ENCODE peak calls at places on chromosomes 7 and 10, in seven cellular contexts. U is cardiac muscle cell, Q is brain microvascular endothelial cell, J is mammary epithelial cell, P is WERI-Rb-1, S is lower lobe of right lung, L is hepatocyte. Y is an unnamed sample.

GRCh38 chr7:22563621-22564241 is 63.7 kb upstream of the STEAP1B start:
- DNase-seq in U (no peak), Q (peak; percentile 31), J (peak; percentile 65), P (no peak), S (no peak), L (no peak), Y (no peak)

GRCh38 chr10:24444337-24444736 is 235.4 kb downstream of the KIAA1217 start:
- DNase-seq in U (peak; percentile 40), Q (peak; percentile 92), J (peak; percentile 76), P (no peak), S (no peak), L (no peak), Y (no peak)

GRCh38 chr10:69180525-69181204 is 631 bp downstream of the SUPV3L1 start:
- DNase-seq in U (peak; percentile 13), Q (peak; percentile 27), J (peak; percentile 31), P (peak; percentile 22), S (no peak), L (peak; percentile 49), Y (no peak)

GRCh38 chr7:24865994-24866615 is 108.8 kb upstream of the GSDME start:
- DNase-seq in U (no peak), Q (no peak), J (no peak), P (no peak), S (no peak), L (no peak), Y (no peak)

GRCh38 chr7:34260282-34260681 is 354.9 kb downstream of the BMPER start:
- DNase-seq in U (peak; percentile 86), Q (peak; percentile 90), J (peak; percentile 93), P (no peak), S (no peak), L (peak; percentile 12), Y (peak; percentile 77)

GRCh38 chr10:110437761-110438341 is 59.9 kb upstream of the DUSP5 start:
- DNase-seq in U (no peak), Q (no peak), J (no peak), P (no peak), S (no peak), L (no peak), Y (no peak)

GRCh38 chr10:79286318-79286951 is 60.8 kb upstream of the PPIF start:
- DNase-seq in U (peak; percentile 28), Q (peak; percentile 63), J (peak; percentile 71), P (no peak), S (peak; percentile 92), L (no peak), Y (no peak)

GRCh38 chr7:132771301-132771730 is 195.0 kb upstream of the PLXNA4 start:
- DNase-seq in U (no peak), Q (no peak), J (no peak), P (no peak), S (no peak), L (no peak), Y (no peak)

GRCh38 chr7:36040679-36041078 is 112.4 kb upstream of the EEPD1 start:
- DNase-seq in U (peak; percentile 52), Q (peak; percentile 63), J (peak; percentile 21), P (no peak), S (no peak), L (no peak), Y (no peak)

GRCh38 chr7:2088801-2089200 is 143.9 kb downstream of the MAD1L1 start:
- DNase-seq in U (no peak), Q (no peak), J (no peak), P (no peak), S (no peak), L (no peak), Y (no peak)

GRCh38 chr10:72274730-72275350 is 1.1 kb downstream of the DDIT4 start:
- DNase-seq in U (peak; percentile 81), Q (no peak), J (peak; percentile 74), P (peak; percentile 76), S (peak; percentile 83), L (peak; percentile 77), Y (no peak)

GRCh38 chr10:3756360-3756740 is 28.7 kb downstream of the KLF6 start:
- DNase-seq in U (no peak), Q (no peak), J (no peak), P (no peak), S (no peak), L (no peak), Y (no peak)

GRCh38 chr7:98617051-98617959 is at the start of gene NPTX2:
- DNase-seq in U (peak; percentile 53), Q (no peak), J (peak; percentile 6), P (peak; percentile 89), S (no peak), L (peak; percentile 71), Y (no peak)

GRCh38 chr10:102660891-102661613 is 16.8 kb downstream of the TRIM8 start:
- DNase-seq in U (peak; percentile 81), Q (no peak), J (no peak), P (peak; percentile 53), S (peak; percentile 80), L (peak; percentile 65), Y (no peak)

GRCh38 chr10:22816298-22816653 is 101.9 kb upstream of the PIP4K2A start:
- DNase-seq in U (peak; percentile 85), Q (peak; percentile 86), J (peak; percentile 80), P (no peak), S (no peak), L (peak; percentile 65), Y (peak; percentile 83)

GRCh38 chr10:11017575-11018425 is at the start of gene CELF2:
- DNase-seq in U (peak; percentile 22), Q (no peak), J (no peak), P (peak; percentile 62), S (peak; percentile 85), L (peak; percentile 86), Y (no peak)

GRCh38 chr7:33191326-33191725 is 62.0 kb downstream of the BBS9 start:
- DNase-seq in U (no peak), Q (no peak), J (peak; percentile 41), P (no peak), S (no peak), L (peak; percentile 25), Y (no peak)

GRCh38 chr7:289756-290553 is at the start of gene FOXL3:
- DNase-seq in U (no peak), Q (no peak), J (no peak), P (no peak), S (peak; percentile 40), L (no peak), Y (no peak)
- H3K27me3 ChIP-seq in U (peaks cover 99% of the 10 kb centered on the region), Q (peaks cover 63% of the 10 kb centered on the region), J (peaks cover 42% of the 10 kb centered on the region), P (peaks cover 56% of the 10 kb centered on the region), S (peaks cover 70% of the 10 kb centered on the region), L (no peaks in the 10 kb centered on the region), Y (peaks cover 81% of the 10 kb centered on the region)

GRCh38 chr10:86366902-86367338 is 325 bp upstream of the GRID1 start:
- DNase-seq in U (no peak), Q (no peak), J (no peak), P (peak; percentile 11), S (no peak), L (no peak), Y (no peak)
- H3K27me3 ChIP-seq in U (peaks cover 98% of the 10 kb centered on the region), Q (peaks cover 60% of the 10 kb centered on the region), J (peaks cover 43% of the 10 kb centered on the region), P (peaks cover 95% of the 10 kb centered on the region), S (peaks cover 64% of the 10 kb centered on the region), L (peaks cover 94% of the 10 kb centered on the region), Y (peaks cover 85% of the 10 kb centered on the region)

GRCh38 chr7:155536451-155536850 is 9.9 kb downstream of the CNPY1 start:
- DNase-seq in U (no peak), Q (no peak), J (no peak), P (no peak), S (no peak), L (no peak), Y (no peak)
- H3K27me3 ChIP-seq in U (peaks cover 68% of the 10 kb centered on the region), Q (peaks cover 33% of the 10 kb centered on the region), J (peaks cover 41% of the 10 kb centered on the region), P (peaks cover 37% of the 10 kb centered on the region), S (peaks cover 56% of the 10 kb centered on the region), L (peaks cover 65% of the 10 kb centered on the region), Y (peaks cover 42% of the 10 kb centered on the region)

GRCh38 chr7:155560982-155561686 is 14.8 kb upstream of the CNPY1 start:
- DNase-seq in U (no peak), Q (no peak), J (peak; percentile 63), P (no peak), S (no peak), L (no peak), Y (no peak)
- H3K27me3 ChIP-seq in U (no peaks in the 10 kb centered on the region), Q (no peaks in the 10 kb centered on the region), J (no peaks in the 10 kb centered on the region), P (no peaks in the 10 kb centered on the region), S (peaks cover 5% of the 10 kb centered on the region), L (no peaks in the 10 kb centered on the region), Y (no peaks in the 10 kb centered on the region)

GRCh38 chr7:27176962-27177794 is 3.1 kb upstream of the HOXA10 start:
- DNase-seq in U (no peak), Q (no peak), J (no peak), P (peak; percentile 1), S (peak; percentile 34), L (no peak), Y (no peak)
- H3K27me3 ChIP-seq in U (peaks cover 100% of the 10 kb centered on the region), Q (peaks cover 93% of the 10 kb centered on the region), J (peaks cover 10% of the 10 kb centered on the region), P (peaks cover 70% of the 10 kb centered on the region), S (peaks cover 99% of the 10 kb centered on the region), L (peaks cover 92% of the 10 kb centered on the region), Y (no peaks in the 10 kb centered on the region)

GRCh38 chr10:106741131-106741530 is 423.4 kb downstream of the SORCS1 start:
- DNase-seq in U (no peak), Q (no peak), J (no peak), P (no peak), S (no peak), L (peak; percentile 46), Y (no peak)

DNA sequence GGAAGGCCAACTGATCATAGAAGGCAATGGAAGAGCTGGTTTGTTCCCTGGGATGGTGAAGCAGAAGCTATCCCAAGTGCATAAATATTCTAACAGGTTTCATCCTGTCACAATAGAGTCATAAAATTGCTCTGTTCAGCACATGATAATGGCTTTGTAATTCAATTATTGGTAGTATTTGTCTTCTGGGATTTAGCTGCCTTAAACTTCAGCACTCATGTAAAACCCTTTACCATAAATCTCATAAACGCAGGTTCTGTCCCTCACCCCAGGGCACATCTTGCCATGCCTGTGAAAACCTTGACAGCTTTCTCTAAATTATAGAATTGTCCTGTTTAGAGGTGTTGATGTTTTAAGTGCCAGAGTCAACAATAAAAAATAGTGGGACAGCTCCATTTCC is 417.6 kb downstream of the SORCS1 start:
- DNase-seq in U (no peak), Q (no peak), J (no peak), P (no peak), S (no peak), L (no peak), Y (no peak)
- H3K27me3 ChIP-seq in U (no peaks in the 10 kb centered on the region), Q (no peaks in the 10 kb centered on the region), J (no peaks in the 10 kb centered on the region), P (no peaks in the 10 kb centered on the region), S (no peaks in the 10 kb centered on the region), L (no peaks in the 10 kb centered on the region), Y (no peaks in the 10 kb centered on the region)